ENCODE peak calls at places on chromosomes 11 and 22, in five cellular contexts. One of them, this sample, is unnamed.

GRCh38 chr11:11243790-11244469 is 109.1 kb downstream of the CSNK2A3 start:
- DNase-seq in GM12878: no peak
- DNase-seq in H1: no peak
- DNase-seq in K562: peak
- DNase-seq in HepG2: no peak
- DNase-seq in this sample: peak

GRCh38 chr11:108035690-108036089 is 27.0 kb downstream of the CUL5 start:
- DNase-seq in K562: no peak
- DNase-seq in GM12878: no peak
- DNase-seq in H1: no peak
- DNase-seq in HepG2: no peak
- DNase-seq in this sample: peak

GRCh38 chr11:123407124-123407995 is 22.7 kb upstream of the GRAMD1B start:
- DNase-seq in HepG2: peak
- DNase-seq in K562: peak
- DNase-seq in H1: peak
- DNase-seq in GM12878: no peak
- DNase-seq in this sample: peak

GRCh38 chr11:45021692-45022130 is 71.0 kb upstream of the TP53I11 start:
- DNase-seq in HepG2: no peak
- DNase-seq in K562: no peak
- DNase-seq in H1: no peak
- DNase-seq in GM12878: no peak
- DNase-seq in this sample: peak

GRCh38 chr11:133406493-133406892 is 125.8 kb downstream of the OPCML start:
- DNase-seq in H1: no peak
- DNase-seq in GM12878: no peak
- DNase-seq in HepG2: no peak
- DNase-seq in K562: no peak
- DNase-seq in this sample: no peak

GRCh38 chr22:24969588-24970301 is 17.2 kb downstream of the KIAA1671 start:
- DNase-seq in HepG2: peak
- DNase-seq in GM12878: no peak
- DNase-seq in H1: no peak
- DNase-seq in K562: no peak
- DNase-seq in this sample: no peak

GRCh38 chr11:1307998-1308744 is 1.3 kb downstream of the TOLLIP start:
- DNase-seq in HepG2: no peak
- DNase-seq in K562: no peak
- DNase-seq in H1: no peak
- DNase-seq in GM12878: no peak
- DNase-seq in this sample: no peak

GRCh38 chr11:68965901-68966868 is 14.6 kb downstream of the MRGPRD start:
- DNase-seq in H1: no peak
- DNase-seq in HepG2: no peak
- DNase-seq in GM12878: no peak
- DNase-seq in K562: no peak
- DNase-seq in this sample: no peak

GRCh38 chr11:113278925-113279324 is 35.5 kb upstream of the TTC12 start:
- DNase-seq in GM12878: no peak
- DNase-seq in HepG2: no peak
- DNase-seq in K562: no peak
- DNase-seq in H1: no peak
- DNase-seq in this sample: no peak

GRCh38 chr11:111797145-111797581 is 31.0 kb upstream of the PPP2R1B start:
- DNase-seq in H1: no peak
- DNase-seq in HepG2: no peak
- DNase-seq in GM12878: peak
- DNase-seq in K562: no peak
- DNase-seq in this sample: no peak

GRCh38 chr11:29224739-29225384 is 792.0 kb downstream of the KCNA4 start:
- DNase-seq in GM12878: no peak
- DNase-seq in H1: peak
- DNase-seq in K562: no peak
- DNase-seq in HepG2: no peak
- DNase-seq in this sample: peak

GRCh38 chr11:132114185-132114584 is 743.8 kb downstream of the NTM start:
- DNase-seq in GM12878: no peak
- DNase-seq in HepG2: no peak
- DNase-seq in K562: no peak
- DNase-seq in H1: no peak
- DNase-seq in this sample: peak

GRCh38 chr22:47392729-47393128 is 630.3 kb downstream of the TBC1D22A start:
- DNase-seq in K562: no peak
- DNase-seq in GM12878: no peak
- DNase-seq in H1: no peak
- DNase-seq in HepG2: no peak
- DNase-seq in this sample: no peak

GRCh38 chr11:96235725-96236124 is 107.3 kb downstream of the MAML2 start:
- DNase-seq in K562: no peak
- DNase-seq in H1: no peak
- DNase-seq in GM12878: no peak
- DNase-seq in HepG2: no peak
- DNase-seq in this sample: no peak

GRCh38 chr11:95450547-95451123 is 219.6 kb upstream of the SESN3 start:
- DNase-seq in HepG2: no peak
- DNase-seq in H1: no peak
- DNase-seq in GM12878: no peak
- DNase-seq in K562: no peak
- DNase-seq in this sample: no peak

GRCh38 chr11:17148536-17148935 is 59.2 kb downstream of the PIK3C2A start:
- DNase-seq in GM12878: no peak
- DNase-seq in K562: no peak
- DNase-seq in HepG2: no peak
- DNase-seq in H1: no peak
- DNase-seq in this sample: no peak

GRCh38 chr11:2475151-2475918 is 30.5 kb downstream of the KCNQ1 start:
- DNase-seq in H1: no peak
- DNase-seq in HepG2: no peak
- DNase-seq in K562: no peak
- DNase-seq in GM12878: no peak
- DNase-seq in this sample: no peak

GRCh38 chr11:29029452-29029851 is 921.3 kb downstream of the METTL15 start:
- DNase-seq in GM12878: no peak
- DNase-seq in K562: no peak
- DNase-seq in H1: no peak
- DNase-seq in HepG2: no peak
- DNase-seq in this sample: no peak

GRCh38 chr11:72085836-72086475 is 5.3 kb downstream of the LRRC51 start:
- DNase-seq in H1: no peak
- DNase-seq in HepG2: no peak
- DNase-seq in GM12878: no peak
- DNase-seq in K562: peak
- DNase-seq in this sample: peak

GRCh38 chr11:118435893-118436624 is at the start of gene KMT2A:
- DNase-seq in HepG2: peak
- DNase-seq in GM12878: no peak
- DNase-seq in K562: peak
- DNase-seq in H1: peak
- DNase-seq in this sample: peak

GRCh38 chr11:86664930-86665329 is 7.5 kb downstream of the ME3 start:
- DNase-seq in K562: no peak
- DNase-seq in HepG2: no peak
- DNase-seq in GM12878: no peak
- DNase-seq in H1: no peak
- DNase-seq in this sample: no peak

GRCh38 chr11:86291466-86292262 is 10.4 kb upstream of the HIKESHI start:
- DNase-seq in K562: peak
- DNase-seq in GM12878: peak
- DNase-seq in H1: no peak
- DNase-seq in HepG2: peak
- DNase-seq in this sample: peak

GRCh38 chr11:26297179-26297970 is 34.6 kb upstream of the ANO3 start:
- DNase-seq in HepG2: peak
- DNase-seq in H1: no peak
- DNase-seq in GM12878: no peak
- DNase-seq in K562: peak
- DNase-seq in this sample: peak

GRCh38 chr11:561148-562003 is 606 bp downstream of the RASSF7 start:
- DNase-seq in HepG2: peak
- DNase-seq in K562: peak
- DNase-seq in H1: no peak
- DNase-seq in GM12878: no peak
- DNase-seq in this sample: peak

GRCh38 chr11:64204464-64204989 is 2.0 kb upstream of the FERMT3 start:
- DNase-seq in H1: peak
- DNase-seq in HepG2: peak
- DNase-seq in K562: peak
- DNase-seq in GM12878: peak
- DNase-seq in this sample: peak

GRCh38 chr11:64207247-64208085 is 945 bp downstream of the FERMT3 start:
- DNase-seq in GM12878: peak
- DNase-seq in K562: peak
- DNase-seq in HepG2: no peak
- DNase-seq in H1: no peak
- DNase-seq in this sample: peak

GRCh38 chr11:64208086-64208795 is 1.7 kb downstream of the FERMT3 start:
- DNase-seq in K562: no peak
- DNase-seq in H1: no peak
- DNase-seq in HepG2: no peak
- DNase-seq in GM12878: no peak
- DNase-seq in this sample: no peak

GRCh38 chr11:64208796-64209562 is 2.5 kb downstream of the FERMT3 start:
- DNase-seq in HepG2: no peak
- DNase-seq in H1: no peak
- DNase-seq in GM12878: no peak
- DNase-seq in K562: no peak
- DNase-seq in this sample: no peak

DNA sequence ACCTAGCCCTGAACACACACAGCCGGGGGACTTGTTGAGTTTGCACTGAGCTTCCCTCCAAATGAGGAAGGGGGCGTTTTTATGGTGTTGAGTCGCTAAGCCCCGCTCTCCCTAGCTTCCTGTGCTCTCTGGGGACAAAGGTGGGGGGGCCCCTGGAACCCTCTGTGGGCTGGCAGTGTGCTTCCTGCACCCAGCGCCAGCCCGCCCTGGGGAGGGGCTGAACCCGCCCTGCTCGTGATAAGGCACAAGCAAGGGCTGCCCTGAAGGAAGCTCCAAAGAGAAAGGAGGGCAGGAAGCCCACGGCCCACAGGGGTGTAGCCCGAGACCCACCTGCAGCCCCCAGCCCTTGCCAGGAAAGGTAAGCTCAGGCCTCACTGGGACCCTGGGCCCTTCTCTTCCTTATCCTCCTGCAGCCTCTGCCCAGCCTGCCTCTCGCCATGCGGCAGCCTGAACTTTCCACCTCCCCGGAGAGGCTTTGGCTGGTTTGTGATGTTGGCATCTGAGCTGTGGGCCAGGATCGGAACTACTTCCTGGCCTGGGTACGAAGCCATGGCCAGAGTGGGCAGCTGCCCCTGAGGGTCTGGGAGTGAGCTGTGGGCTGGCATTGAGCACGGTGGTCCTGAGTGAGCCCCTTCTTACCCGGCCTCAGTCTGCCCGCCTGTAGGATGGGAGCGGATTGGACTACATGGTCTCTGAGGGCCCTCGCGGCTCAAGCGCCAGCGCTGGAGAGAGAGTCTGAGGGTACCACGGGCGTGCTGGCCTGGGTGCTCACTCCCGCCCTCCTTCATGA is at the start of gene FERMT3:
- DNase-seq in GM12878: peak
- DNase-seq in H1: no peak
- DNase-seq in HepG2: no peak
- DNase-seq in K562: peak
- DNase-seq in this sample: no peak
- TF ChIP-seq POLR2AphosphoS5 in GM12878: peak
- TF ChIP-seq POLR2AphosphoS5 in H1: no peak
- TF ChIP-seq POLR2AphosphoS5 in HepG2: no peak
- TF ChIP-seq POLR2AphosphoS5 in K562: peak
- TF ChIP-seq POLR2AphosphoS5 in this sample: peak

GRCh38 chr22:37726240-37726887 is 29.5 kb downstream of the TRIOBP start:
- DNase-seq in H1: no peak
- DNase-seq in K562: no peak
- DNase-seq in GM12878: no peak
- DNase-seq in HepG2: no peak
- DNase-seq in this sample: no peak
- TF ChIP-seq CREB1 in H1: no peak
- TF ChIP-seq CREB1 in K562: no peak
- TF ChIP-seq CREB1 in GM12878: no peak
- TF ChIP-seq CREB1 in HepG2: no peak
- TF ChIP-seq CREB1 in this sample: no peak

DNA sequence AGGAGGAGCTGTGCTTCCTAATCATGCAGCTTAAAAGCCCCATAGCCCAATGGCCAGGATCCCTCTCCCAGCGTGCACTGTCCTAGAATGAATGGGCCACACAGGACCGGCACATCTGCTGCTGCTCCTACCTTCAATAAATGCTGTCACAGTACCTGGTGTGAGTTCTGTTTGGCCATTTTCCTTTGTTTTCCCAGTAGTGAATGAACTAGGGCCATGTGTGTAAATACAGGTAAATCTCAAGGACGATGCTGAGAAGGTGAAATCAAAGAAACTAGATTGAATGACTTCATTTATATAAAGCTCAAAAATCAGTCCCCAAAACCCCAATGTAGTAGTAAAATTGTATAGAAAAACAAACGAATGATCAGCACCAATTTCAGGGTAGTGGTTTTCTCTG is 12.8 kb downstream of the ZP1 start:
- DNase-seq in K562: no peak
- DNase-seq in H1: no peak
- DNase-seq in HepG2: no peak
- DNase-seq in GM12878: no peak
- DNase-seq in this sample: no peak
- H3K4me3 ChIP-seq in K562: no peak
- H3K4me3 ChIP-seq in H1: no peak
- H3K4me3 ChIP-seq in HepG2: no peak
- H3K4me3 ChIP-seq in GM12878: no peak
- H3K4me3 ChIP-seq in this sample: no peak

DNA sequence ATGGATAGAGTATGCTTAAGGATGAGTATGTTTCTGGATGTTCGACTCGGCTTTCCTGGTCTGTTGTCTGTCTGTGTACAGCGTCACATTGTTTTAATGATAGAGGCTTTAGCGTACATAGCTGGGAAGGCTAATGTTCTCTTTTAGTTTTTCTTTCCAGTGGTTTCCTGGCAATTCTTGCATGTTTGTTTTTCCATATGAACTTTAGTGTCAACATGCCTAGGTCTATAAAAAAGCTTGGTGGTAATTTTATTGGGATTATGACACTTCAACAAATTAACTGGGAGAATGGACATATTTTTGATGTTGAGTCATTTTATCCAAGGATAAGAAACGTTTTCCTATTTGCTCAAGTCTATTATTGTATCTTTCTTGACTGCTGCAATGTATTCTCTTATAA is 17.6 kb downstream of the F2 start:
- DNase-seq in HepG2: no peak
- DNase-seq in GM12878: no peak
- DNase-seq in K562: no peak
- DNase-seq in H1: no peak
- DNase-seq in this sample: no peak
- TF ChIP-seq POLR2AphosphoS5 in HepG2: peak
- TF ChIP-seq POLR2AphosphoS5 in GM12878: no peak
- TF ChIP-seq POLR2AphosphoS5 in K562: no peak
- TF ChIP-seq POLR2AphosphoS5 in H1: no peak
- TF ChIP-seq POLR2AphosphoS5 in this sample: no peak

GRCh38 chr11:76793834-76794291 is 10.7 kb downstream of the TSKU start:
- DNase-seq in HepG2: no peak
- DNase-seq in K562: no peak
- DNase-seq in H1: no peak
- DNase-seq in GM12878: no peak
- DNase-seq in this sample: no peak
- TF ChIP-seq CREB1 in HepG2: no peak
- TF ChIP-seq CREB1 in K562: no peak
- TF ChIP-seq CREB1 in H1: no peak
- TF ChIP-seq CREB1 in GM12878: no peak
- TF ChIP-seq CREB1 in this sample: no peak

GRCh38 chr22:23218867-23219251 is 38.5 kb downstream of the BCR start:
- DNase-seq in K562: no peak
- DNase-seq in HepG2: peak
- DNase-seq in GM12878: no peak
- DNase-seq in H1: no peak
- DNase-seq in this sample: peak
- H3K4me3 ChIP-seq in K562: no peak
- H3K4me3 ChIP-seq in HepG2: no peak
- H3K4me3 ChIP-seq in GM12878: peak
- H3K4me3 ChIP-seq in H1: no peak
- H3K4me3 ChIP-seq in this sample: no peak

This sample was measured in GM23338.